ENCODE peak calls at places on chromosome 2, in five cellular contexts. W is A549, K is HepG2, E is K562, X is H1. U is an unnamed sample.

GRCh38 chr2:101657787-101658186 is 39.7 kb upstream of the MAP4K4 start:
- DNase-seq in W (no peak), K (no peak), X (no peak), E (no peak), U (no peak)

GRCh38 chr2:67453365-67453764 is 56.2 kb downstream of the ETAA1 start:
- DNase-seq in W (no peak), K (no peak), E (no peak), X (no peak), U (no peak)

GRCh38 chr2:44974064-44974715 is 32.7 kb downstream of the SIX3 start:
- DNase-seq in E (peak; percentile 62), K (peak; percentile 52), W (peak; percentile 77), X (peak; percentile 74), U (no peak)

GRCh38 chr2:64516651-64517510 is 7.2 kb upstream of the AFTPH start:
- DNase-seq in K (peak; percentile 74), E (no peak), X (no peak), W (no peak), U (no peak)

GRCh38 chr2:131016826-131017596 is 76.2 kb downstream of the FAM168B start:
- DNase-seq in W (peak; percentile 85), E (no peak), K (peak; percentile 12), X (no peak), U (no peak)

GRCh38 chr2:219177594-219178376 is at the start of gene RETREG2:
- DNase-seq in W (peak; percentile 94), E (peak; percentile 93), X (peak; percentile 88), K (peak; percentile 93), U (peak; percentile 72)

GRCh38 chr2:26971911-26972786 is 1.7 kb downstream of the MAPRE3 start:
- DNase-seq in W (no peak), X (no peak), E (no peak), K (no peak), U (no peak)

GRCh38 chr2:218879881-218880748 is 537 bp upstream of the WNT10A start:
- DNase-seq in E (peak; percentile 37), K (no peak), W (no peak), X (peak; percentile 67), U (peak; percentile 80)

GRCh38 chr2:225104971-225105370 is 62.7 kb upstream of the DOCK10 start:
- DNase-seq in X (no peak), K (no peak), E (no peak), W (peak; percentile 53), U (no peak)

GRCh38 chr2:178194600-178195389 is 483 bp downstream of the OSBPL6 start:
- DNase-seq in K (no peak), W (peak; percentile 58), E (peak; percentile 56), X (peak; percentile 81), U (no peak)

GRCh38 chr2:151534001-151534400 is 124.3 kb downstream of the RIF1 start:
- DNase-seq in X (no peak), K (no peak), E (no peak), W (no peak), U (no peak)

GRCh38 chr2:162890690-162891311 is 52.2 kb upstream of the KCNH7 start:
- DNase-seq in X (no peak), W (peak; percentile 75), K (peak; percentile 62), E (peak; percentile 32), U (peak; percentile 11)

DNA sequence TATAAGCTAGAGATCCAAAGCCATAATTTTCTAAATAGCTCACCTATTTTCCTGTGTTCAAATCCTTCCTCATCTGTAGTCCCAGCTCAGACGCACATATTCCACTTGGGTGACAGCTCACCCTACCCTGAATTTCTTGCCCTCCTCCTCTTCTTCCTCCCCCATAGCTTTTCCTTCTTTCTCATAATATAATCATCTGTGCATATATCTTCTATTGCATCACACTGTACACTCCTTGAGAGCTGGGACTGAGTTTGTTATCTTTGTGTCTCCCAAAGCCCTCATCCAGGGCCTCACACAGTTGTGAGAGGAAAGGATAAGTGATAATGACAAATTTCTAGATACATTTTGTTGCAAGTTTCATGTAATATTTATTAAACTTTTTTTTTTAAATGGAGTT is 55.9 kb upstream of the RTN4 start:
- DNase-seq in K (no peak), X (no peak), W (no peak), E (no peak), U (no peak)
- TF ChIP-seq KDM1A in K (no peak), X (no peak), W (no peak), E (no peak), U (no peak)

GRCh38 chr2:95278051-95278471 is 3.8 kb downstream of the PROM2 start:
- DNase-seq in K (no peak), W (no peak), E (peak; percentile 25), X (no peak), U (no peak)
- TF ChIP-seq KDM1A in K (no peak), W (no peak), E (no peak), X (no peak), U (no peak)

GRCh38 chr2:152566728-152567069 is 150.6 kb downstream of the PRPF40A start:
- DNase-seq in X (no peak), K (no peak), E (no peak), W (no peak), U (peak; percentile 64)

GRCh38 chr2:152568566-152568965 is 148.7 kb downstream of the PRPF40A start:
- DNase-seq in X (no peak), K (no peak), W (no peak), E (no peak), U (no peak)

GRCh38 chr2:152569186-152569585 is 148.1 kb downstream of the PRPF40A start:
- DNase-seq in K (no peak), X (no peak), W (no peak), E (no peak), U (no peak)

GRCh38 chr2:152564754-152565551 is 152.3 kb downstream of the PRPF40A start:
- DNase-seq in W (no peak), K (no peak), E (no peak), X (no peak), U (peak; percentile 70)

GRCh38 chr2:152566034-152566727 is 151.1 kb downstream of the PRPF40A start:
- DNase-seq in X (no peak), E (no peak), W (no peak), K (no peak), U (peak; percentile 64)
- TF ChIP-seq KDM1A in X (no peak), E (no peak), W (no peak), K (no peak), U (no peak)

DNA sequence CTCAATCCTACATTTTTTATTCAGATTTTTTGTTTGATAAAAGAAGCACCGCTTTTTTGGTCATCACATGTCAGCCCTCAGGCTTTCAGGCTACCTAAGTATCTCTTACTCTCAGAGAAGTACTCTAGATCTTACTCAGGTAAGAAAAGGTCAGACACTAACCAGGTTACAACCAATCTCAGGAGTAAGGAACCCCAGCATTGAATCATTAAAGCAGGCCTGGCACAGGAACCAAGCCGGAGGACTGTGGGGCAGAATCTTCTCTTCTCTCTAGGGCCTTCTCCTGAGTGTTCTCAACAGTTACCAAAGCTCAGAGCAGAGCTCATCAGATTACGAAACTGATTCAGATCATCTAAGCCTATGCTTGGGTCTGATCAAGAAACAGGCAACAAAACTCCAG is 28.2 kb downstream of the RBMS1 start:
- DNase-seq in E (no peak), W (no peak), X (no peak), K (no peak), U (no peak)
- TF ChIP-seq KDM1A in E (no peak), W (no peak), X (no peak), K (no peak), U (no peak)